ENCODE peak calls at places on chromosomes 16 and 17, in eight cellular contexts. One of them, this sample, is unnamed. For H3K9me2, the result is how much of the 10 kb centered on the place peaks cover.

GRCh38 chr17:12579245-12579644 is 86.4 kb upstream of the MYOCD start:
- DNase-seq in hepatocyte: no peak
- DNase-seq in HCT116: no peak
- DNase-seq in Karpas-422: no peak
- DNase-seq in MM.1S: no peak
- DNase-seq in OCI-LY7: no peak
- DNase-seq in SK-N-SH: no peak
- DNase-seq in PC-9: no peak
- DNase-seq in this sample: no peak

GRCh38 chr16:67893791-67894399 is 841 bp downstream of the PSKH1 start:
- DNase-seq in hepatocyte: peak
- DNase-seq in PC-9: no peak
- DNase-seq in OCI-LY7: no peak
- DNase-seq in MM.1S: peak
- DNase-seq in SK-N-SH: no peak
- DNase-seq in HCT116: no peak
- DNase-seq in Karpas-422: peak
- DNase-seq in this sample: peak

GRCh38 chr17:82687871-82688270 is 10.6 kb downstream of the RAB40B start:
- DNase-seq in PC-9: no peak
- DNase-seq in hepatocyte: no peak
- DNase-seq in Karpas-422: no peak
- DNase-seq in SK-N-SH: no peak
- DNase-seq in MM.1S: no peak
- DNase-seq in HCT116: no peak
- DNase-seq in OCI-LY7: no peak
- DNase-seq in this sample: no peak

GRCh38 chr16:70703041-70703834 is 17.4 kb upstream of the MTSS2 start:
- DNase-seq in MM.1S: no peak
- DNase-seq in SK-N-SH: peak
- DNase-seq in PC-9: no peak
- DNase-seq in OCI-LY7: no peak
- DNase-seq in Karpas-422: no peak
- DNase-seq in hepatocyte: peak
- DNase-seq in HCT116: no peak
- DNase-seq in this sample: peak

GRCh38 chr17:1724351-1724868 is at the start of gene WDR81:
- DNase-seq in SK-N-SH: peak
- DNase-seq in MM.1S: peak
- DNase-seq in PC-9: peak
- DNase-seq in HCT116: peak
- DNase-seq in OCI-LY7: peak
- DNase-seq in hepatocyte: peak
- DNase-seq in Karpas-422: peak
- DNase-seq in this sample: peak

GRCh38 chr17:67585077-67585602 is 132.6 kb upstream of the NOL11 start:
- DNase-seq in MM.1S: no peak
- DNase-seq in hepatocyte: peak
- DNase-seq in HCT116: no peak
- DNase-seq in OCI-LY7: no peak
- DNase-seq in SK-N-SH: no peak
- DNase-seq in Karpas-422: no peak
- DNase-seq in PC-9: peak
- DNase-seq in this sample: no peak

GRCh38 chr17:35286120-35286781 is 43.4 kb downstream of the SLFN5 start:
- DNase-seq in MM.1S: peak
- DNase-seq in SK-N-SH: no peak
- DNase-seq in hepatocyte: no peak
- DNase-seq in HCT116: no peak
- DNase-seq in Karpas-422: peak
- DNase-seq in PC-9: no peak
- DNase-seq in OCI-LY7: no peak
- DNase-seq in this sample: no peak

GRCh38 chr16:87145181-87146176 is 171.7 kb downstream of the C16orf95 start:
- DNase-seq in SK-N-SH: no peak
- DNase-seq in MM.1S: no peak
- DNase-seq in HCT116: peak
- DNase-seq in PC-9: peak
- DNase-seq in OCI-LY7: no peak
- DNase-seq in Karpas-422: no peak
- DNase-seq in hepatocyte: no peak
- DNase-seq in this sample: peak

GRCh38 chr16:47904691-47905090 is 251.1 kb downstream of the ABCC12 start:
- DNase-seq in OCI-LY7: no peak
- DNase-seq in PC-9: no peak
- DNase-seq in HCT116: no peak
- DNase-seq in hepatocyte: no peak
- DNase-seq in SK-N-SH: no peak
- DNase-seq in Karpas-422: peak
- DNase-seq in MM.1S: no peak
- DNase-seq in this sample: no peak

GRCh38 chr16:24070851-24071250 is 185.3 kb upstream of the CACNG3 start:
- DNase-seq in HCT116: peak
- DNase-seq in SK-N-SH: peak
- DNase-seq in PC-9: no peak
- DNase-seq in MM.1S: peak
- DNase-seq in OCI-LY7: peak
- DNase-seq in hepatocyte: peak
- DNase-seq in Karpas-422: peak
- DNase-seq in this sample: peak

GRCh38 chr16:65214196-65214595 is 92.3 kb upstream of the CDH11 start:
- DNase-seq in HCT116: no peak
- DNase-seq in hepatocyte: no peak
- DNase-seq in PC-9: no peak
- DNase-seq in SK-N-SH: no peak
- DNase-seq in OCI-LY7: no peak
- DNase-seq in Karpas-422: no peak
- DNase-seq in MM.1S: no peak
- DNase-seq in this sample: peak

GRCh38 chr16:3849751-3850543 is 30.6 kb downstream of the CREBBP start:
- DNase-seq in Karpas-422: no peak
- DNase-seq in HCT116: no peak
- DNase-seq in OCI-LY7: no peak
- DNase-seq in MM.1S: no peak
- DNase-seq in PC-9: no peak
- DNase-seq in SK-N-SH: no peak
- DNase-seq in hepatocyte: no peak
- DNase-seq in this sample: no peak

GRCh38 chr17:48160177-48160967 is 52.8 kb downstream of the SNX11 start:
- DNase-seq in SK-N-SH: no peak
- DNase-seq in Karpas-422: no peak
- DNase-seq in hepatocyte: peak
- DNase-seq in HCT116: no peak
- DNase-seq in OCI-LY7: no peak
- DNase-seq in MM.1S: no peak
- DNase-seq in PC-9: no peak
- DNase-seq in this sample: no peak

GRCh38 chr16:66592241-66592640 is 12.3 kb upstream of the CMTM3 start:
- DNase-seq in Karpas-422: no peak
- DNase-seq in OCI-LY7: no peak
- DNase-seq in HCT116: no peak
- DNase-seq in PC-9: no peak
- DNase-seq in hepatocyte: no peak
- DNase-seq in MM.1S: no peak
- DNase-seq in SK-N-SH: no peak
- DNase-seq in this sample: no peak

GRCh38 chr16:66592814-66593213 is 11.7 kb upstream of the CMTM3 start:
- DNase-seq in SK-N-SH: no peak
- DNase-seq in MM.1S: no peak
- DNase-seq in HCT116: no peak
- DNase-seq in hepatocyte: no peak
- DNase-seq in OCI-LY7: no peak
- DNase-seq in Karpas-422: no peak
- DNase-seq in PC-9: no peak
- DNase-seq in this sample: no peak

GRCh38 chr16:66596986-66597848 is 7.3 kb upstream of the CMTM3 start:
- DNase-seq in OCI-LY7: no peak
- DNase-seq in HCT116: no peak
- DNase-seq in PC-9: no peak
- DNase-seq in hepatocyte: no peak
- DNase-seq in SK-N-SH: no peak
- DNase-seq in Karpas-422: peak
- DNase-seq in MM.1S: no peak
- DNase-seq in this sample: no peak

GRCh38 chr16:66598111-66598510 is 6.4 kb upstream of the CMTM3 start:
- DNase-seq in SK-N-SH: no peak
- DNase-seq in OCI-LY7: no peak
- DNase-seq in HCT116: no peak
- DNase-seq in Karpas-422: no peak
- DNase-seq in PC-9: no peak
- DNase-seq in MM.1S: no peak
- DNase-seq in hepatocyte: no peak
- DNase-seq in this sample: no peak

DNA sequence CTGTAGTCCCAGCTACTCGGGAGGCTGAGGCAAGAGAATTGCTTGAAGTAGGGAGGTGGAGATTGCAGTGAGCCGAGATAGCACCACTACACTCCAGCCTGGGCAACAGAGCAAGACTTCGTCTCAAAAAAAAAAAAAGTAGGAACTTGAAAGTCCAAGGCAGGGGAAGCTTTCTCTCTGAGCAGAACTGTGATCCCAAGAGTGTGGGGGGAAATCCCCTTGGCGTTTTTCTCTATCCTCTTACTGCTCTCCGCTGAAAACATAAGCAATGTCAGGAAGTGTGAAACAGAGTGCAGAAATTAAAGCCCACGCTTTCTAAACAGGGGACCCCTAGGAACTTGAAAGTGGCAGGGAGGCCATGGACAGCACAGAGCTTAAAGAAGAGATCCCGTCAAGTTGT is 9.8 kb upstream of the CMTM3 start:
- DNase-seq in PC-9: no peak
- DNase-seq in HCT116: no peak
- DNase-seq in Karpas-422: no peak
- DNase-seq in MM.1S: no peak
- DNase-seq in OCI-LY7: no peak
- DNase-seq in hepatocyte: no peak
- DNase-seq in SK-N-SH: no peak
- DNase-seq in this sample: no peak
- H3K9me2 ChIP-seq in PC-9: under half
- H3K9me2 ChIP-seq in HCT116: under half
- H3K9me2 ChIP-seq in Karpas-422: under half
- H3K9me2 ChIP-seq in MM.1S: under half
- H3K9me2 ChIP-seq in OCI-LY7: under half
- H3K9me2 ChIP-seq in hepatocyte: under half
- H3K9me2 ChIP-seq in SK-N-SH: under half
- H3K9me2 ChIP-seq in this sample: under half

GRCh38 chr17:74843352-74843627 is 16.4 kb downstream of the GRIN2C start:
- DNase-seq in HCT116: no peak
- DNase-seq in OCI-LY7: no peak
- DNase-seq in SK-N-SH: no peak
- DNase-seq in PC-9: no peak
- DNase-seq in hepatocyte: no peak
- DNase-seq in Karpas-422: peak
- DNase-seq in MM.1S: no peak
- DNase-seq in this sample: no peak
- H3K4me2 ChIP-seq in HCT116: peak
- H3K4me2 ChIP-seq in OCI-LY7: no peak
- H3K4me2 ChIP-seq in SK-N-SH: no peak
- H3K4me2 ChIP-seq in PC-9: no peak
- H3K4me2 ChIP-seq in hepatocyte: peak
- H3K4me2 ChIP-seq in Karpas-422: no peak
- H3K4me2 ChIP-seq in MM.1S: no peak
- H3K4me2 ChIP-seq in this sample: no peak

GRCh38 chr17:21218831-21219380 is 4.9 kb upstream of the TMEM11 start:
- DNase-seq in OCI-LY7: no peak
- DNase-seq in MM.1S: no peak
- DNase-seq in Karpas-422: no peak
- DNase-seq in PC-9: no peak
- DNase-seq in SK-N-SH: no peak
- DNase-seq in hepatocyte: no peak
- DNase-seq in HCT116: no peak
- DNase-seq in this sample: no peak

GRCh38 chr17:21215935-21216334 is 2.0 kb upstream of the TMEM11 start:
- DNase-seq in OCI-LY7: no peak
- DNase-seq in Karpas-422: no peak
- DNase-seq in PC-9: peak
- DNase-seq in MM.1S: no peak
- DNase-seq in HCT116: no peak
- DNase-seq in SK-N-SH: no peak
- DNase-seq in hepatocyte: peak
- DNase-seq in this sample: no peak

GRCh38 chr17:21214777-21215541 is 998 bp upstream of the TMEM11 start:
- DNase-seq in HCT116: no peak
- DNase-seq in hepatocyte: peak
- DNase-seq in Karpas-422: peak
- DNase-seq in OCI-LY7: peak
- DNase-seq in PC-9: peak
- DNase-seq in SK-N-SH: no peak
- DNase-seq in MM.1S: no peak
- DNase-seq in this sample: peak

GRCh38 chr17:21217346-21217745 is 3.4 kb upstream of the TMEM11 start:
- DNase-seq in MM.1S: no peak
- DNase-seq in SK-N-SH: no peak
- DNase-seq in HCT116: no peak
- DNase-seq in PC-9: no peak
- DNase-seq in Karpas-422: no peak
- DNase-seq in hepatocyte: no peak
- DNase-seq in OCI-LY7: no peak
- DNase-seq in this sample: no peak

GRCh38 chr17:21218101-21218500 is 4.1 kb upstream of the TMEM11 start:
- DNase-seq in PC-9: no peak
- DNase-seq in hepatocyte: no peak
- DNase-seq in SK-N-SH: peak
- DNase-seq in Karpas-422: no peak
- DNase-seq in OCI-LY7: no peak
- DNase-seq in MM.1S: no peak
- DNase-seq in HCT116: no peak
- DNase-seq in this sample: peak
- H3K9me2 ChIP-seq in PC-9: under half
- H3K9me2 ChIP-seq in hepatocyte: under half
- H3K9me2 ChIP-seq in SK-N-SH: under half
- H3K9me2 ChIP-seq in Karpas-422: under half
- H3K9me2 ChIP-seq in OCI-LY7: under half
- H3K9me2 ChIP-seq in MM.1S: under half
- H3K9me2 ChIP-seq in HCT116: under half
- H3K9me2 ChIP-seq in this sample: under half

GRCh38 chr16:66479661-66480264 is 52.7 kb downstream of the BEAN1 start:
- DNase-seq in HCT116: no peak
- DNase-seq in hepatocyte: no peak
- DNase-seq in SK-N-SH: no peak
- DNase-seq in PC-9: no peak
- DNase-seq in OCI-LY7: no peak
- DNase-seq in Karpas-422: no peak
- DNase-seq in MM.1S: no peak
- DNase-seq in this sample: no peak

GRCh38 chr16:66481943-66482390 is 54.9 kb downstream of the BEAN1 start:
- DNase-seq in SK-N-SH: no peak
- DNase-seq in MM.1S: no peak
- DNase-seq in HCT116: no peak
- DNase-seq in OCI-LY7: no peak
- DNase-seq in PC-9: no peak
- DNase-seq in Karpas-422: no peak
- DNase-seq in hepatocyte: no peak
- DNase-seq in this sample: no peak

GRCh38 chr16:66478733-66479511 is 51.8 kb downstream of the BEAN1 start:
- DNase-seq in hepatocyte: peak
- DNase-seq in HCT116: peak
- DNase-seq in PC-9: peak
- DNase-seq in OCI-LY7: peak
- DNase-seq in Karpas-422: peak
- DNase-seq in SK-N-SH: peak
- DNase-seq in MM.1S: peak
- DNase-seq in this sample: peak

GRCh38 chr16:66480265-66481080 is 53.4 kb downstream of the BEAN1 start:
- DNase-seq in PC-9: peak
- DNase-seq in hepatocyte: no peak
- DNase-seq in SK-N-SH: no peak
- DNase-seq in Karpas-422: no peak
- DNase-seq in HCT116: no peak
- DNase-seq in MM.1S: no peak
- DNase-seq in OCI-LY7: no peak
- DNase-seq in this sample: no peak

GRCh38 chr16:66481081-66481942 is 54.2 kb downstream of the BEAN1 start:
- DNase-seq in hepatocyte: no peak
- DNase-seq in SK-N-SH: no peak
- DNase-seq in PC-9: no peak
- DNase-seq in Karpas-422: no peak
- DNase-seq in MM.1S: no peak
- DNase-seq in OCI-LY7: no peak
- DNase-seq in HCT116: no peak
- DNase-seq in this sample: no peak
- H3K4me2 ChIP-seq in hepatocyte: no peak
- H3K4me2 ChIP-seq in SK-N-SH: no peak
- H3K4me2 ChIP-seq in PC-9: no peak
- H3K4me2 ChIP-seq in Karpas-422: no peak
- H3K4me2 ChIP-seq in MM.1S: no peak
- H3K4me2 ChIP-seq in OCI-LY7: no peak
- H3K4me2 ChIP-seq in HCT116: no peak
- H3K4me2 ChIP-seq in this sample: no peak